ENCODE peak calls at places on chromosomes 16 and 17, in six cellular contexts. L, G, Y, J, C and F are unnamed samples.
A peak's percentile ranks its signal among the peaks of the same experiment; 100 is the strongest.

GRCh38 chr16:59635674-59636073 is 901.6 kb upstream of the GOT2 start:
- DNase-seq in Y (no peak), G (no peak), C (peak; percentile 42), J (no peak), L (no peak), F (no peak)

GRCh38 chr16:85460983-85461813 is 151.9 kb upstream of the GSE1 start:
- DNase-seq in G (peak; percentile 40), L (no peak), C (no peak), J (no peak), Y (no peak), F (peak; percentile 54)

GRCh38 chr16:48126801-48127644 is 28.8 kb downstream of the ABCC12 start:
- DNase-seq in C (peak; percentile 88), Y (no peak), L (no peak), G (peak; percentile 92), J (no peak), F (no peak)

GRCh38 chr16:66270333-66270927 is 96.1 kb upstream of the CDH5 start:
- DNase-seq in J (peak; percentile 34), Y (no peak), C (peak; percentile 23), L (peak; percentile 79), G (no peak), F (peak; percentile 10)

GRCh38 chr17:68457168-68457538 is at the start of gene WIPI1:
- DNase-seq in G (no peak), Y (no peak), C (no peak), L (no peak), J (no peak), F (peak; percentile 68)

GRCh38 chr17:5837055-5837491 is 233.1 kb upstream of the WSCD1 start:
- DNase-seq in J (no peak), Y (no peak), C (peak; percentile 85), L (no peak), G (peak; percentile 99), F (no peak)

GRCh38 chr16:58280146-58280845 is 14.5 kb downstream of the PRSS54 start:
- DNase-seq in C (no peak), Y (no peak), G (peak; percentile 82), L (no peak), J (no peak), F (no peak)

GRCh38 chr17:700504-701094 is 14.0 kb downstream of the VPS53 start:
- DNase-seq in J (no peak), G (peak; percentile 25), L (no peak), Y (no peak), C (peak; percentile 31), F (no peak)

GRCh38 chr17:68572138-68572842 is 28.9 kb downstream of the FAM20A start:
- DNase-seq in C (no peak), Y (no peak), G (no peak), L (no peak), J (no peak), F (no peak)

GRCh38 chr16:22424161-22424937 is 49.9 kb upstream of the CDR2 start:
- DNase-seq in J (no peak), L (no peak), G (no peak), Y (no peak), C (no peak), F (no peak)

GRCh38 chr17:79950711-79951110 is 85.0 kb downstream of the TBC1D16 start:
- DNase-seq in Y (peak; percentile 50), G (no peak), J (no peak), C (no peak), L (peak; percentile 62), F (no peak)

GRCh38 chr17:69857412-69857835 is 217.6 kb upstream of the KCNJ16 start:
- DNase-seq in J (no peak), G (peak; percentile 83), Y (no peak), C (peak; percentile 71), L (no peak), F (no peak)

GRCh38 chr16:84597518-84598390 is 20.1 kb downstream of the COTL1 start:
- DNase-seq in G (no peak), L (no peak), Y (no peak), C (no peak), J (no peak), F (no peak)

GRCh38 chr17:5500247-5500803 is 14.0 kb downstream of the MIS12 start:
- DNase-seq in G (no peak), L (no peak), Y (no peak), C (no peak), J (no peak), F (no peak)

GRCh38 chr16:17318200-17318599 is 152.6 kb downstream of the XYLT1 start:
- DNase-seq in J (no peak), L (no peak), Y (no peak), G (no peak), C (no peak), F (no peak)

GRCh38 chr17:30526401-30526800 is 49.2 kb downstream of the GOSR1 start:
- DNase-seq in C (no peak), G (no peak), L (no peak), J (no peak), Y (no peak), F (no peak)